ENCODE peak calls at places on chromosomes 11 and 22, in ten cellular contexts. One of them, this sample, is unnamed.
A peak's percentile ranks its signal among the peaks of the same experiment; 100 is the strongest.

GRCh38 chr22:43377486-43377995 is 34.3 kb upstream of the MPPED1 start:
- DNase-seq in HCT116: no peak
- DNase-seq in sigmoid colon: no peak
- DNase-seq in right lobe of liver: no peak
- DNase-seq in A549: no peak
- DNase-seq in ovary: peak; percentile 34
- DNase-seq in adrenal gland: no peak
- DNase-seq in esophagus squamous epithelium: no peak
- DNase-seq in IMR-90: peak; percentile 20
- DNase-seq in transverse colon: no peak
- DNase-seq in this sample: no peak

GRCh38 chr11:34749666-34750659 is 129.1 kb downstream of the EHF start:
- DNase-seq in HCT116: no peak
- DNase-seq in sigmoid colon: peak; percentile 72
- DNase-seq in right lobe of liver: peak; percentile 79
- DNase-seq in A549: no peak
- DNase-seq in ovary: no peak
- DNase-seq in adrenal gland: peak; percentile 65
- DNase-seq in esophagus squamous epithelium: no peak
- DNase-seq in IMR-90: peak; percentile 68
- DNase-seq in transverse colon: peak; percentile 54
- DNase-seq in this sample: peak; percentile 75

GRCh38 chr22:35894937-35895708 is 133.5 kb downstream of the RBFOX2 start:
- DNase-seq in HCT116: no peak
- DNase-seq in sigmoid colon: peak; percentile 85
- DNase-seq in right lobe of liver: no peak
- DNase-seq in A549: peak; percentile 37
- DNase-seq in ovary: peak; percentile 46
- DNase-seq in adrenal gland: peak; percentile 59
- DNase-seq in esophagus squamous epithelium: no peak
- DNase-seq in IMR-90: peak; percentile 79
- DNase-seq in transverse colon: peak; percentile 12
- DNase-seq in this sample: peak; percentile 60

GRCh38 chr11:22193348-22194051 is 615 bp downstream of the ANO5 start:
- DNase-seq in HCT116: no peak
- DNase-seq in sigmoid colon: peak; percentile 64
- DNase-seq in right lobe of liver: peak; percentile 65
- DNase-seq in A549: peak; percentile 45
- DNase-seq in ovary: peak; percentile 8
- DNase-seq in adrenal gland: peak; percentile 28
- DNase-seq in esophagus squamous epithelium: no peak
- DNase-seq in IMR-90: no peak
- DNase-seq in transverse colon: peak; percentile 14
- DNase-seq in this sample: peak; percentile 8

GRCh38 chr11:122791411-122791810 is 46.9 kb upstream of the CRTAM start:
- DNase-seq in HCT116: no peak
- DNase-seq in sigmoid colon: no peak
- DNase-seq in right lobe of liver: no peak
- DNase-seq in A549: no peak
- DNase-seq in ovary: no peak
- DNase-seq in adrenal gland: no peak
- DNase-seq in esophagus squamous epithelium: no peak
- DNase-seq in IMR-90: peak; percentile 47
- DNase-seq in transverse colon: no peak
- DNase-seq in this sample: no peak

GRCh38 chr22:23008887-23009286 is 61.4 kb upstream of the GNAZ start:
- DNase-seq in HCT116: no peak
- DNase-seq in sigmoid colon: no peak
- DNase-seq in right lobe of liver: no peak
- DNase-seq in A549: no peak
- DNase-seq in ovary: no peak
- DNase-seq in adrenal gland: no peak
- DNase-seq in esophagus squamous epithelium: no peak
- DNase-seq in IMR-90: no peak
- DNase-seq in transverse colon: no peak
- DNase-seq in this sample: no peak

GRCh38 chr11:655036-655726 is 18.1 kb downstream of the DRD4 start:
- DNase-seq in HCT116: no peak
- DNase-seq in sigmoid colon: no peak
- DNase-seq in right lobe of liver: no peak
- DNase-seq in A549: peak; percentile 36
- DNase-seq in ovary: no peak
- DNase-seq in adrenal gland: no peak
- DNase-seq in esophagus squamous epithelium: no peak
- DNase-seq in IMR-90: no peak
- DNase-seq in transverse colon: no peak
- DNase-seq in this sample: no peak

GRCh38 chr11:69011624-69012091 is 1.4 kb downstream of the MRGPRF start:
- DNase-seq in HCT116: no peak
- DNase-seq in sigmoid colon: no peak
- DNase-seq in right lobe of liver: no peak
- DNase-seq in A549: no peak
- DNase-seq in ovary: no peak
- DNase-seq in adrenal gland: no peak
- DNase-seq in esophagus squamous epithelium: no peak
- DNase-seq in IMR-90: no peak
- DNase-seq in transverse colon: no peak
- DNase-seq in this sample: no peak

GRCh38 chr11:26953770-26954392 is 40.0 kb upstream of the FIBIN start:
- DNase-seq in HCT116: no peak
- DNase-seq in sigmoid colon: no peak
- DNase-seq in right lobe of liver: no peak
- DNase-seq in A549: no peak
- DNase-seq in ovary: no peak
- DNase-seq in adrenal gland: no peak
- DNase-seq in esophagus squamous epithelium: no peak
- DNase-seq in IMR-90: peak; percentile 72
- DNase-seq in transverse colon: no peak
- DNase-seq in this sample: no peak

GRCh38 chr11:47714554-47715081 is 551 bp downstream of the AGBL2 start:
- DNase-seq in HCT116: no peak
- DNase-seq in sigmoid colon: peak; percentile 66
- DNase-seq in right lobe of liver: no peak
- DNase-seq in A549: peak; percentile 11
- DNase-seq in ovary: no peak
- DNase-seq in adrenal gland: peak; percentile 16
- DNase-seq in esophagus squamous epithelium: no peak
- DNase-seq in IMR-90: no peak
- DNase-seq in transverse colon: peak; percentile 18
- DNase-seq in this sample: no peak

GRCh38 chr22:39173050-39173706 is 20.7 kb upstream of the CBX7 start:
- DNase-seq in HCT116: no peak
- DNase-seq in sigmoid colon: no peak
- DNase-seq in right lobe of liver: no peak
- DNase-seq in A549: no peak
- DNase-seq in ovary: no peak
- DNase-seq in adrenal gland: no peak
- DNase-seq in esophagus squamous epithelium: no peak
- DNase-seq in IMR-90: no peak
- DNase-seq in transverse colon: no peak
- DNase-seq in this sample: no peak

GRCh38 chr11:82791779-82792178 is 58.1 kb upstream of the FAM181B start:
- DNase-seq in HCT116: no peak
- DNase-seq in sigmoid colon: no peak
- DNase-seq in right lobe of liver: no peak
- DNase-seq in A549: no peak
- DNase-seq in ovary: no peak
- DNase-seq in adrenal gland: no peak
- DNase-seq in esophagus squamous epithelium: no peak
- DNase-seq in IMR-90: no peak
- DNase-seq in transverse colon: no peak
- DNase-seq in this sample: no peak

GRCh38 chr11:23211221-23211620 is 350.9 kb upstream of the CCDC179 start:
- DNase-seq in HCT116: no peak
- DNase-seq in sigmoid colon: no peak
- DNase-seq in right lobe of liver: no peak
- DNase-seq in A549: no peak
- DNase-seq in ovary: no peak
- DNase-seq in adrenal gland: no peak
- DNase-seq in esophagus squamous epithelium: no peak
- DNase-seq in IMR-90: no peak
- DNase-seq in transverse colon: no peak
- DNase-seq in this sample: no peak

GRCh38 chr22:31393890-31394289 is 5.5 kb upstream of the DRG1 start:
- DNase-seq in HCT116: no peak
- DNase-seq in sigmoid colon: no peak
- DNase-seq in right lobe of liver: no peak
- DNase-seq in A549: peak; percentile 6
- DNase-seq in ovary: no peak
- DNase-seq in adrenal gland: no peak
- DNase-seq in esophagus squamous epithelium: no peak
- DNase-seq in IMR-90: no peak
- DNase-seq in transverse colon: no peak
- DNase-seq in this sample: no peak

GRCh38 chr11:77125695-77126094 is 2.4 kb upstream of the MYO7A start:
- DNase-seq in HCT116: no peak
- DNase-seq in sigmoid colon: no peak
- DNase-seq in right lobe of liver: peak; percentile 36
- DNase-seq in A549: no peak
- DNase-seq in ovary: no peak
- DNase-seq in adrenal gland: no peak
- DNase-seq in esophagus squamous epithelium: no peak
- DNase-seq in IMR-90: no peak
- DNase-seq in transverse colon: no peak
- DNase-seq in this sample: no peak
- TF ChIP-seq POLR2A in HCT116: no peak
- TF ChIP-seq POLR2A in sigmoid colon: no peak
- TF ChIP-seq POLR2A in right lobe of liver: no peak
- TF ChIP-seq POLR2A in A549: no peak
- TF ChIP-seq POLR2A in ovary: no peak
- TF ChIP-seq POLR2A in adrenal gland: no peak
- TF ChIP-seq POLR2A in esophagus squamous epithelium: no peak
- TF ChIP-seq POLR2A in IMR-90: no peak
- TF ChIP-seq POLR2A in transverse colon: no peak
- TF ChIP-seq POLR2A in this sample: no peak

DNA sequence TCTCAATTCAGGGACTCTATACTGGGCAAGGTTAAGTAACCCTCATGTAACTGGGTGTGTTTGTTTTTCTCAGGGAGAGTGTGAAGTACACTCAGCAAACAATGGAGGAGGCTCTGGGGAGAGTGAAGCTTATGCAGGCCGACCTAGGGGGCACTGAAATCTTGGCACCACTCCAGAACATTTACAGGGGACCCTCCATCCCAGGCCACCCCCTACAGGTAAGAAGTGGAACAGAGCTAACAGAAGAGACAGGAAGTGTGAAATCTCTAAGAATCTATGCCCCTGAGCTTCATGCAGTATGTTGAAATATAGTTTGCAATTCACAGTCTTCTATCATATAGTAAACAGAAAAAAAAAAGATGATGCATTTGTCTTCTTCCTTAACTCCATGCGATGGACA is 8.3 kb downstream of the VWA5A start:
- DNase-seq in HCT116: no peak
- DNase-seq in sigmoid colon: no peak
- DNase-seq in right lobe of liver: no peak
- DNase-seq in A549: no peak
- DNase-seq in ovary: no peak
- DNase-seq in adrenal gland: no peak
- DNase-seq in esophagus squamous epithelium: no peak
- DNase-seq in IMR-90: no peak
- DNase-seq in transverse colon: no peak
- DNase-seq in this sample: no peak
- TF ChIP-seq CTCF in HCT116: peak; percentile 36
- TF ChIP-seq CTCF in sigmoid colon: no peak
- TF ChIP-seq CTCF in right lobe of liver: no peak
- TF ChIP-seq CTCF in A549: no peak
- TF ChIP-seq CTCF in ovary: no peak
- TF ChIP-seq CTCF in adrenal gland: no peak
- TF ChIP-seq CTCF in esophagus squamous epithelium: no peak
- TF ChIP-seq CTCF in IMR-90: no peak
- TF ChIP-seq CTCF in transverse colon: no peak
- TF ChIP-seq CTCF in this sample: no peak

DNA sequence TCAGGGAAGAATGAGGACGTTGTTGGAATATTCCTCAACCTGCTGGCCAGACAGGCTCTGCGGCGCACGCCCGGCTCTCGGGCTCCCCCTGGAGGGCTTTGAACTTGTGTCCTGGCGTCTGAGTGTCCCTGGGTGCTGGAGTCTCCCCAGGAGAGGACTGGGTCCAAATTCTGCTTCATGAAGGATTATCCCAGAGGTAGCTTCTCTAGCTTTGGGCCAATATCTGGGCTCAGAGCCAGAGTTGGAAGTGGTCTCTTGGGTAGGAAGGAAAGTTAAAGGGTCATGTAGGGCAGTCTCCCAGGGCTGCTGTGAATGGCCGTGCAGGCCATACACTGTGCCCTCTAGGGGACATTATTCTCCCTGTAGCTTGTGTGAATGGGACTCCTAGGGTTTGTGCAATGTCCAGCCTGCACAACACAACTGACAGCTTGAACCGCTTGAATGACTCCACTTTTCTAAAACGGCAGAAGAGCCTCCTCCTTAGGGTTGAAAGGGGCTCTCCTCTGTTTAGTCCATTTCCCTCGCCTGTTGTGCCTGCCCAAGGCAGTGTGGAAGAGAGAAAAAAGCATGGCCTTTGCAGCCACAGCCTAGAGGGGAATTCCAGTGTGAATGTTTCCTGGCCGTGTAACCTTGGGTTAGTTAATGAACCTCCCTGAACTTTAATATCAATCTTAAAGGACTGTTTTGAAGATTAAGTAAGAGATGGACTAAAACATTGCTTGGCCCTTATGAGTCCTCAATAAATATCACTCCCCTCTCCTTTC is 111.1 kb upstream of the THY1 start:
- DNase-seq in HCT116: peak; percentile 38
- DNase-seq in sigmoid colon: peak; percentile 83
- DNase-seq in right lobe of liver: peak; percentile 77
- DNase-seq in A549: peak; percentile 53
- DNase-seq in ovary: no peak
- DNase-seq in adrenal gland: peak; percentile 84
- DNase-seq in esophagus squamous epithelium: no peak
- DNase-seq in IMR-90: peak; percentile 23
- DNase-seq in transverse colon: peak; percentile 74
- DNase-seq in this sample: peak; percentile 29
- H3K9me3 ChIP-seq in HCT116: no peaks in the 10 kb centered on the region
- H3K9me3 ChIP-seq in sigmoid colon: no peaks in the 10 kb centered on the region
- H3K9me3 ChIP-seq in right lobe of liver: no peaks in the 10 kb centered on the region
- H3K9me3 ChIP-seq in A549: no peaks in the 10 kb centered on the region
- H3K9me3 ChIP-seq in ovary: no peaks in the 10 kb centered on the region
- H3K9me3 ChIP-seq in adrenal gland: no peaks in the 10 kb centered on the region
- H3K9me3 ChIP-seq in esophagus squamous epithelium: no peaks in the 10 kb centered on the region
- H3K9me3 ChIP-seq in IMR-90: no peaks in the 10 kb centered on the region
- H3K9me3 ChIP-seq in transverse colon: no peaks in the 10 kb centered on the region
- H3K9me3 ChIP-seq in this sample: no peaks in the 10 kb centered on the region

DNA sequence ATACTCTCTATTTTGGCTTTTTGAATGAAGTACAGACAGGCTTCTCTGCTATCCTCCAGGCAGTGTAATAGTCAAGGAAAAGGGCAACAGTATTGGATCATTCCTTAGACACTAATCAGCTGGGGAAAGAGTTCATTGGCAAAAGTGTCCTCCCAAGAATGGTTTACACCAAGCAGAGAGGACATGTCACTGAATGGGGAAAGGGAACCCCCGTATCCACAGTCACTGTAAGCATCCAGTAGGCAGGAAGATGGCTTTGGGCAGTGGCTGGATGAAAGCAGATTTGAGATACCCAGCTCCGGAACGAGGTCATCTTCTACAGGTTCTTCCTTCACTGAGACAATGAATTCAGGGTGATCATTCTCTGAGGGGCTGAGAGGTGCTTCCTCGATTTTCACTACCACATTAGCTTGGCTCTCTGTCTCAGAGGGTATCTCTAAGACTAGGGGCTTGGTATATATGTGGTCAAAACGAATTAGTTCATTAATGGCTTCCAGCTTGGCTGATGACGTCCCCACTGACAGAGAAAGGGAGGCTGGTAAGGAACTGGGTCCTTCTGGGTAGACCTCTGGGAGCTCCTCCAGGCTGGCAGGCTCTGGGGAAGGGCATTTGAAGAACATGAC is 5.2 kb downstream of the XBP1 start:
- DNase-seq in HCT116: no peak
- DNase-seq in sigmoid colon: no peak
- DNase-seq in right lobe of liver: no peak
- DNase-seq in A549: no peak
- DNase-seq in ovary: no peak
- DNase-seq in adrenal gland: no peak
- DNase-seq in esophagus squamous epithelium: no peak
- DNase-seq in IMR-90: no peak
- DNase-seq in transverse colon: no peak
- DNase-seq in this sample: no peak
- TF ChIP-seq POLR2A in HCT116: no peak
- TF ChIP-seq POLR2A in sigmoid colon: no peak
- TF ChIP-seq POLR2A in right lobe of liver: no peak
- TF ChIP-seq POLR2A in A549: no peak
- TF ChIP-seq POLR2A in ovary: no peak
- TF ChIP-seq POLR2A in adrenal gland: no peak
- TF ChIP-seq POLR2A in esophagus squamous epithelium: no peak
- TF ChIP-seq POLR2A in IMR-90: no peak
- TF ChIP-seq POLR2A in transverse colon: no peak
- TF ChIP-seq POLR2A in this sample: no peak

This sample was measured in gastrocnemius medialis.